ENCODE peak calls at places on chromosomes 3 and 15, in six cellular contexts. T, Y, P, K, O and F are unnamed samples. For H3K27me3 and H4K20me1, the result is how much of the 10 kb centered on the place peaks cover.

GRCh38 chr15:67411491-67411890 is 109.4 kb upstream of the C15orf61 start:
- DNase-seq in T (no peak), Y (no peak), P (no peak), K (no peak), O (no peak), F (peak)

GRCh38 chr3:178060406-178060805 is 475.8 kb upstream of the KCNMB2 start:
- DNase-seq in T (no peak), Y (no peak), P (no peak), K (no peak), O (no peak), F (no peak)

GRCh38 chr3:140472621-140473020 is 205.2 kb upstream of the TRIM42 start:
- DNase-seq in T (peak), Y (no peak), P (no peak), K (no peak), O (no peak), F (no peak)

GRCh38 chr15:63514533-63514943 is 10.1 kb downstream of the USP3 start:
- DNase-seq in T (peak), Y (no peak), P (no peak), K (peak), O (no peak), F (peak)

GRCh38 chr15:52247032-52247431 is 48.6 kb downstream of the MYO5C start:
- DNase-seq in T (no peak), Y (no peak), P (no peak), K (peak), O (no peak), F (peak)

GRCh38 chr15:33215941-33216872 is 21.7 kb upstream of the FMN1 start:
- DNase-seq in T (peak), Y (peak), P (no peak), K (peak), O (peak), F (no peak)

GRCh38 chr3:53643757-53644156 is 149.3 kb downstream of the CACNA1D start:
- DNase-seq in T (no peak), Y (peak), P (no peak), K (no peak), O (no peak), F (no peak)

GRCh38 chr15:80695099-80695910 is at the start of gene ABHD17C:
- DNase-seq in T (peak), Y (peak), P (no peak), K (peak), O (peak), F (peak)

GRCh38 chr3:174168026-174168425 is 691.1 kb upstream of the NAALADL2 start:
- DNase-seq in T (no peak), Y (no peak), P (no peak), K (no peak), O (no peak), F (peak)

GRCh38 chr3:99248913-99249312 is 347.4 kb upstream of the DCBLD2 start:
- DNase-seq in T (peak), Y (no peak), P (no peak), K (no peak), O (no peak), F (peak)

GRCh38 chr3:125967156-125967555 is 1.8 kb upstream of the ROPN1B start:
- DNase-seq in T (peak), Y (no peak), P (no peak), K (no peak), O (no peak), F (no peak)

GRCh38 chr3:23600178-23600577 is 205.6 kb upstream of the UBE2E1 start:
- DNase-seq in T (peak), Y (no peak), P (no peak), K (peak), O (no peak), F (peak)

GRCh38 chr3:17122758-17123157 is 238.0 kb downstream of the PLCL2 start:
- DNase-seq in T (no peak), Y (no peak), P (no peak), K (no peak), O (no peak), F (no peak)

GRCh38 chr15:80480909-80481308 is 76.7 kb downstream of the ARNT2 start:
- DNase-seq in T (peak), Y (no peak), P (no peak), K (peak), O (no peak), F (peak)

GRCh38 chr15:43517354-43518072 is at the start of gene MAP1A:
- DNase-seq in T (no peak), Y (peak), P (no peak), K (no peak), O (no peak), F (peak)

GRCh38 chr15:87816016-87816415 is 440.5 kb downstream of the NTRK3 start:
- DNase-seq in T (no peak), Y (no peak), P (no peak), K (no peak), O (no peak), F (peak)

GRCh38 chr15:39589193-39589814 is 8.4 kb downstream of the THBS1 start:
- DNase-seq in T (peak), Y (no peak), P (no peak), K (peak), O (no peak), F (no peak)

DNA sequence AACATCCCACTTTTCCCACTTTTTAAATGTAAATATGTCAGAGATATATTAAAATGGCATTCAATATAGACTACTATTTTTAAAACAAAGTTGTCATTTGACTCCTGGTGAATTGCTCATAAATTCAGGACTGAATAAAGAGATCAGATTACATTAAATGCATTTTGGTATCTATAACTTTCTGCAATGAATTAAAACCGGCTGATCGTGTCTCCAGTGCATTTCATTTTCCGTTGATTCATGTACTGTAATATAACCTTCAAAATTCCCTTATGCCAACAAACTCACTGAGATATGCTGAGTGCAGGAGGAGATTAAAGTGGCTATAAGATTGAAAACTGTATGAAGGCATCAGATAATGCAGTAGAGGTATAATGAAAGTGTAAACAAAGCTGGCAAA is 361.1 kb upstream of the CDIN1 start:
- DNase-seq in T (peak), Y (no peak), P (no peak), K (no peak), O (no peak), F (no peak)
- H3K27me3 ChIP-seq in T (under half), Y (under half), P (under half), K (under half), O (under half), F (under half)

GRCh38 chr3:188602620-188603019 is 448.7 kb downstream of the LPP start:
- DNase-seq in T (no peak), Y (no peak), P (no peak), K (no peak), O (no peak), F (no peak)

GRCh38 chr3:188598872-188599271 is 444.9 kb downstream of the LPP start:
- DNase-seq in T (no peak), Y (no peak), P (no peak), K (no peak), O (no peak), F (no peak)

GRCh38 chr3:188605960-188606359 is 452.0 kb downstream of the LPP start:
- DNase-seq in T (no peak), Y (no peak), P (no peak), K (no peak), O (no peak), F (no peak)

GRCh38 chr3:188605231-188605630 is 451.3 kb downstream of the LPP start:
- DNase-seq in T (no peak), Y (no peak), P (no peak), K (no peak), O (no peak), F (no peak)

GRCh38 chr3:188602111-188602510 is 448.2 kb downstream of the LPP start:
- DNase-seq in T (no peak), Y (no peak), P (no peak), K (no peak), O (no peak), F (no peak)
- H4K20me1 ChIP-seq in T (under half), Y (under half), P (under half), K (under half), O (under half), F (under half)

GRCh38 chr15:73600413-73601050 is 32.7 kb downstream of the NPTN start:
- DNase-seq in T (no peak), Y (no peak), P (no peak), K (no peak), O (no peak), F (peak)
- H3K9ac ChIP-seq in T (peak), Y (no peak), P (no peak), K (peak), O (no peak), F (peak)

GRCh38 chr15:65330934-65331645 is 26.6 kb downstream of the RNU5B-1 start:
- DNase-seq in T (no peak), Y (peak), P (no peak), K (no peak), O (no peak), F (no peak)

GRCh38 chr15:65333441-65333820 is 29.0 kb downstream of the RNU5B-1 start:
- DNase-seq in T (no peak), Y (no peak), P (no peak), K (no peak), O (no peak), F (no peak)

GRCh38 chr15:65333863-65334262 is 29.4 kb downstream of the RNU5B-1 start:
- DNase-seq in T (no peak), Y (peak), P (no peak), K (no peak), O (no peak), F (no peak)

GRCh38 chr15:65331811-65332210 is 27.3 kb downstream of the RNU5B-1 start:
- DNase-seq in T (no peak), Y (no peak), P (no peak), K (no peak), O (no peak), F (no peak)

GRCh38 chr15:65332662-65333440 is 28.4 kb downstream of the RNU5B-1 start:
- DNase-seq in T (no peak), Y (no peak), P (no peak), K (no peak), O (no peak), F (no peak)
- H3K27me3 ChIP-seq in T (under half), Y (under half), P (under half), K (under half), O (under half), F (under half)

GRCh38 chr3:152295344-152295743 is 26.6 kb downstream of the MBNL1 start:
- DNase-seq in T (no peak), Y (no peak), P (no peak), K (no peak), O (no peak), F (no peak)

GRCh38 chr3:152296382-152296781 is 27.7 kb downstream of the MBNL1 start:
- DNase-seq in T (no peak), Y (no peak), P (no peak), K (no peak), O (no peak), F (no peak)

GRCh38 chr3:152295834-152296233 is 27.1 kb downstream of the MBNL1 start:
- DNase-seq in T (no peak), Y (no peak), P (no peak), K (no peak), O (no peak), F (no peak)

GRCh38 chr3:152298393-152299242 is 29.9 kb downstream of the MBNL1 start:
- DNase-seq in T (peak), Y (peak), P (no peak), K (peak), O (no peak), F (peak)

GRCh38 chr3:152296990-152297389 is 28.3 kb downstream of the MBNL1 start:
- DNase-seq in T (no peak), Y (no peak), P (no peak), K (no peak), O (no peak), F (peak)
- H4K20me1 ChIP-seq in T (under half), Y (under half), P (under half), K (under half), O (half or more), F (half or more)

GRCh38 chr3:11612515-11613184 is 31.1 kb downstream of the VGLL4 start:
- DNase-seq in T (no peak), Y (no peak), P (no peak), K (no peak), O (no peak), F (no peak)
- H3K9ac ChIP-seq in T (no peak), Y (no peak), P (no peak), K (no peak), O (no peak), F (no peak)

GRCh38 chr3:13879946-13880810 is at the start of gene WNT7A:
- DNase-seq in T (peak), Y (peak), P (no peak), K (peak), O (no peak), F (no peak)
- H3K27me3 ChIP-seq in T (under half), Y (half or more), P (under half), K (under half), O (half or more), F (half or more)

DNA sequence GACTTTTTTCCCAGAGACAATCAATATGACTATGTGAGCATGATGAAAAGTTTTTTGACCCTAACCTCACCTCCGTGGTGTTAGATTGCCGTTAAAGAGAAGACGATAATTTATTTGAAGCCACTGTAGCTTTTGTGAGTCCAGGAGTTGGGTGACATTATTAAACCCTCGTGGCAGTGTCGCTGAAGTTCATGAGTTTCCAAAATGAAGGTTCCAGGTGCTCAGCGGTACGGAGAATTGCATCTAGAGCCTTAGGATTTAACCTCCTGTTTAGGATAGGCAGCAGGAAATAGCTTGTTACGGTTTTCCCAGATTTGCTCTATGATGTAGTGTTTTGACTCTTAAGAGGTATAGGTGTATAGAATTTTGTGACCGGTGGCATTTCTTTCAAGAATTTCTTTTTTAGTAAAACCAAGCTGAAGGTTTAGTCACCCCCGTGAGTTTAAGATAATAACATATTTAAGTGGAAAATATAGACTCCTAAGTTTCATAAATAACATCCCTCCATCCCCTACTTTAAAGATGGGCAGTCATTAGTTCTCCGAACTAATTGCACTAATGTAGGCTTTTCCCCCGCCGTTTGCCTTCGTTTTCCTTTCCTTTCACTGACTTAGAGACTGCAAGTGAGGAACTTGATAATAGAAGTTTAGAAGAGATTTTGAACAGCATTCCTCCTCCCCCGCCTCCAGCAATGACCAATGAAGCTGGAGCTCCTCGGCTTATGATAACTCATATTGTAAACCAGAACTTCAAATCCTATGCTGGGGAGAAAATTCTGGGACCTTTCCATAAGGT is 2.0 kb downstream of the SMC4 start:
- DNase-seq in T (peak), Y (peak), P (no peak), K (peak), O (peak), F (peak)
- H4K20me1 ChIP-seq in T (half or more), Y (half or more), P (under half), K (under half), O (under half), F (under half)

GRCh38 chr15:23881299-23881698 is 194.2 kb upstream of the NDN start:
- DNase-seq in T (no peak), Y (no peak), P (no peak), K (no peak), O (no peak), F (no peak)

DNA sequence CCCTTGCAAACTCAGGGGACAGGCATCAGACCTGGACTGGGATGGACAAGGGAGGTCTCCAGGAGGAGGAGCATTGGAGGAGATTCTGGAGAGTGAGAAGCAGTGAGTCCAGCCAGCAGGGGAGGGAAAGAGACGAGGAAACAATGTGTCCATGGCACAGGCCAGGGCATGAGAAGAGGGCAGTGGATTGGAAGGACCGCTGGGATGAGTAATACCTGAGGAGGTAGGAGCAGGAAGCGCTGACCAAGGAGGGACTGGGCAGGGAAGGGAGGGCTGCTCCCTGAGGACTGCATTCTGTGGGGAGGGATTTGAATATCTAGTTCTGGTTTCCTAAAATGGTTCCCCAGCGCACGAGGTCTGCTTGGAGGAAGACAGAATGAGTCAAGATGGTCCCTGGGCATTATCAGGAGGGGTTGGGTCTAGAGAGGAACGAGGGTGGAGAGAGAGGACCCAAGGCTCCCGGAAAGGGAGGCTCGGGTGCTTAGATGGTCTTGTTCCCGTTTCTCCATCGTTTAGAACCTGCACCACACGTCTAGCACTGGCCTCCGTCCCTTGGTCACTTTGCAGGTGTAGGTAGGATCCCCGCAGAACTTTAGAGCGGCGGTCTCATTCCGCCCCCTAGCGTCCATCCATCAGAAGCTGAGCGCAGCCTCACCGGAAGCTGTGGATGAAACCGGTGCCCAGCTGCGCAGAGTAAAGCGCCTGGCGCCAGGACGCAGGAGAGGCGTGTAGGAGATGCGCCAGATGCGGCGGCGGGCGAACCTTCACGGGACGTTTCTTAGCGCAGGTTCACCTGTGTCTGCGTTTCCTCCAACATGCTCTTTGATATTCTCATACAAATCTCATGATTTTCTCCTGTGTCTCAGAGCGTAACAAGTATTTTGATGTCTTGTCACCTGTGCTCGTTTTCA is 190.7 kb upstream of the NDN start:
- DNase-seq in T (peak), Y (peak), P (no peak), K (no peak), O (peak), F (no peak)
- H3K9ac ChIP-seq in T (no peak), Y (no peak), P (no peak), K (no peak), O (no peak), F (no peak)

GRCh38 chr3:129003578-129004112 is 2.5 kb downstream of the EFCC1 start:
- DNase-seq in T (peak), Y (peak), P (peak), K (peak), O (peak), F (no peak)
- H3K27me3 ChIP-seq in T (under half), Y (half or more), P (under half), K (under half), O (under half), F (half or more)